ENCODE peak calls at places on chromosome 5, in four cellular contexts. L is GM12865, I is ELF-1, Z is germinal center. P is an unnamed sample.

GRCh38 chr5:60835554-60835953 is 8.5 kb downstream of the ELOVL7 start:
- DNase-seq in Z (no peak), I (no peak), L (no peak), P (no peak)

GRCh38 chr5:141598389-141599360 is 20.1 kb downstream of the DIAPH1 start:
- DNase-seq in I (no peak), L (no peak), Z (no peak), P (no peak)

GRCh38 chr5:143001764-143002351 is 231.7 kb downstream of the ARHGAP26 start:
- DNase-seq in I (no peak), L (peak), Z (no peak), P (no peak)

GRCh38 chr5:143509758-143510221 is 106.3 kb upstream of the NR3C1 start:
- DNase-seq in I (no peak), Z (no peak), L (peak), P (peak)

GRCh38 chr5:10301842-10302610 is 5.7 kb downstream of the CMBL start:
- DNase-seq in Z (no peak), I (no peak), L (no peak), P (no peak)

GRCh38 chr5:179795049-179795862 is 1.5 kb downstream of the LTC4S start:
- DNase-seq in L (no peak), I (peak), Z (no peak), P (no peak)

GRCh38 chr5:139708877-139709586 is 60.9 kb downstream of the CXXC5 start:
- DNase-seq in I (peak), L (no peak), Z (peak), P (peak)

GRCh38 chr5:128402506-128402905 is 135.5 kb downstream of the FBN2 start:
- DNase-seq in L (no peak), I (no peak), Z (no peak), P (no peak)

GRCh38 chr5:73450672-73451217 is 2.2 kb upstream of the FOXD1 start:
- DNase-seq in L (no peak), I (peak), Z (no peak), P (no peak)

GRCh38 chr5:107607656-107608368 is 62.9 kb downstream of the EFNA5 start:
- DNase-seq in L (peak), I (no peak), Z (no peak), P (no peak)

GRCh38 chr5:106314221-106314824 is 1356.4 kb downstream of the EFNA5 start:
- DNase-seq in L (no peak), I (no peak), Z (no peak), P (no peak)

GRCh38 chr5:68225188-68225910 is 9.8 kb downstream of the PIK3R1 start:
- DNase-seq in I (no peak), L (no peak), Z (no peak), P (no peak)

GRCh38 chr5:142748568-142749249 is 21.5 kb upstream of the ARHGAP26 start:
- DNase-seq in I (peak), L (peak), Z (peak), P (no peak)

GRCh38 chr5:123754167-123754840 is 242.3 kb downstream of the CSNK1G3 start:
- DNase-seq in Z (no peak), L (no peak), I (no peak), P (no peak)

GRCh38 chr5:144567416-144567770 is 396.7 kb downstream of the KCTD16 start:
- DNase-seq in I (peak), Z (no peak), L (no peak), P (no peak)

GRCh38 chr5:38424237-38425080 is 132.0 kb downstream of the LIFR start:
- DNase-seq in L (no peak), I (no peak), Z (no peak), P (no peak)

GRCh38 chr5:22611327-22611726 is 241.8 kb downstream of the CDH12 start:
- DNase-seq in I (no peak), Z (no peak), L (no peak), P (no peak)

GRCh38 chr5:10069781-10070313 is 179.8 kb downstream of the ATPSCKMT start:
- DNase-seq in Z (no peak), I (no peak), L (peak), P (peak)

GRCh38 chr5:66738136-66738535 is 141.9 kb downstream of the MAST4 start:
- DNase-seq in I (no peak), L (no peak), Z (no peak), P (no peak)

GRCh38 chr5:101045689-101046088 is 142.6 kb upstream of the ST8SIA4 start:
- DNase-seq in Z (no peak), I (no peak), L (peak), P (no peak)

GRCh38 chr5:174775071-174775470 is 50.7 kb downstream of the MSX2 start:
- DNase-seq in L (no peak), I (no peak), Z (no peak), P (no peak)

GRCh38 chr5:124932791-124933600 is 186.6 kb upstream of the ZNF608 start:
- DNase-seq in I (no peak), Z (no peak), L (no peak), P (no peak)

GRCh38 chr5:176319827-176320554 is 41.6 kb downstream of the KIAA1191 start:
- DNase-seq in I (no peak), Z (no peak), L (peak), P (no peak)

GRCh38 chr5:154086641-154087040 is 47.9 kb downstream of the MFAP3 start:
- DNase-seq in I (no peak), Z (no peak), L (no peak), P (no peak)

GRCh38 chr5:178213748-178214151 is 9.4 kb downstream of the HNRNPAB start:
- DNase-seq in Z (no peak), I (peak), L (no peak), P (no peak)

GRCh38 chr5:123182072-123182471 is 93.0 kb downstream of the PRDM6 start:
- DNase-seq in Z (no peak), L (no peak), I (peak), P (no peak)

GRCh38 chr5:78806544-78806943 is 158.0 kb upstream of the LHFPL2 start:
- DNase-seq in L (no peak), Z (no peak), I (no peak), P (no peak)

GRCh38 chr5:98911221-98912040 is 17.4 kb downstream of the CHD1 start:
- DNase-seq in L (no peak), I (no peak), Z (no peak), P (no peak)

GRCh38 chr5:150190987-150191386 is 1.1 kb downstream of the SLC6A7 start:
- DNase-seq in I (peak), Z (no peak), L (no peak), P (no peak)

GRCh38 chr5:93579561-93580386 is 1.2 kb downstream of the NR2F1-AS1 start:
- DNase-seq in I (peak), L (no peak), Z (no peak), P (no peak)

GRCh38 chr5:141420855-141421488 is at the start of gene PCDHGA11:
- DNase-seq in Z (peak), I (peak), L (peak), P (no peak)

GRCh38 chr5:138180183-138180782 is 1.4 kb downstream of the KIF20A start:
- DNase-seq in Z (peak), L (peak), I (peak), P (peak)

GRCh38 chr5:14309864-14310531 is 166.9 kb downstream of the TRIO start:
- DNase-seq in L (no peak), Z (no peak), I (no peak), P (no peak)

GRCh38 chr5:127696688-127697087 is 6.5 kb upstream of the CCDC192 start:
- DNase-seq in Z (no peak), I (no peak), L (no peak), P (no peak)

GRCh38 chr5:32507738-32508434 is 63.3 kb upstream of the ZFR start:
- DNase-seq in I (peak), Z (no peak), L (no peak), P (no peak)

GRCh38 chr5:122311888-122312669 is at the start of gene SNCAIP:
- DNase-seq in I (peak), L (peak), Z (no peak), P (peak)

GRCh38 chr5:998975-999501 is 9.6 kb upstream of the NKD2 start:
- DNase-seq in L (no peak), I (no peak), Z (no peak), P (no peak)

GRCh38 chr5:58094031-58094430 is 365.9 kb downstream of the PLK2 start:
- DNase-seq in I (no peak), Z (no peak), L (peak), P (no peak)

GRCh38 chr5:106415541-106415940 is 1255.2 kb downstream of the EFNA5 start:
- DNase-seq in I (no peak), L (no peak), Z (no peak), P (no peak)

P was measured in GM06990.